ENCODE peak calls at places on chromosomes 6 and 20, in six cellular contexts. Q is activated gamma-delta T cell treated with Interleukin-2 at 50 U/mL for 16 hours; C is adrenal gland; T is ACHN; U is activated naive CD8-positive, alpha-beta T cell treated with anti-CD3 and anti-CD28 coated beads, Interleukin-2, amount 50 U/mL, for 24 hours; L is GM12865. M is an unnamed sample.

GRCh38 chr20:58647814-58648501 is 3.1 kb upstream of the STX16 start:
- DNase-seq in Q (no peak), C (no peak), T (no peak), U (no peak), L (no peak), M (no peak)

GRCh38 chr6:47700051-47700450 is 1.7 kb downstream of the ADGRF4 start:
- DNase-seq in Q (no peak), C (no peak), T (peak; percentile 1), U (no peak), L (no peak), M (no peak)

GRCh38 chr6:71181565-71181964 is 107.0 kb upstream of the OGFRL1 start:
- DNase-seq in Q (no peak), C (no peak), T (peak; percentile 89), U (no peak), L (no peak), M (no peak)

GRCh38 chr6:81606965-81607381 is 145.5 kb downstream of the TENT5A start:
- DNase-seq in Q (no peak), C (no peak), T (no peak), U (no peak), L (no peak), M (no peak)

GRCh38 chr20:62252342-62252966 is 14.1 kb downstream of the OSBPL2 start:
- DNase-seq in Q (no peak), C (no peak), T (peak; percentile 30), U (no peak), L (no peak), M (no peak)

GRCh38 chr20:37699202-37699601 is 5.4 kb downstream of the CTNNBL1 start:
- DNase-seq in Q (no peak), C (no peak), T (no peak), U (no peak), L (no peak), M (no peak)

GRCh38 chr6:41638801-41639555 is 710 bp downstream of the MDFI start:
- DNase-seq in Q (no peak), C (no peak), T (no peak), U (no peak), L (no peak), M (no peak)

GRCh38 chr20:63090682-63091571 is 84.2 kb upstream of the BHLHE23 start:
- DNase-seq in Q (peak; percentile 2), C (peak; percentile 11), T (no peak), U (no peak), L (no peak), M (no peak)

GRCh38 chr6:33064723-33065122 is 8.7 kb downstream of the HLA-DPA1 start:
- DNase-seq in Q (no peak), C (no peak), T (no peak), U (no peak), L (no peak), M (no peak)